ENCODE peak calls at places on chromosomes 7 and 10, in seven cellular contexts. U is IMR-90, R is mesendoderm, Z is H1, G is neuronal stem cell, W is H9, F is mesenchymal stem cell. E is an unnamed sample.

GRCh38 chr7:80453699-80454340 is 58.0 kb downstream of the GNAT3 start:
- DNase-seq in U (peak), R (peak), Z (no peak), G (peak), W (no peak), F (peak), E (no peak)

GRCh38 chr10:74924251-74924954 is 98.0 kb downstream of the KAT6B start:
- DNase-seq in U (peak), R (peak), Z (no peak), G (no peak), W (no peak), F (peak), E (peak)

GRCh38 chr10:120336910-120337540 is 120.0 kb upstream of the PLPP4 start:
- DNase-seq in U (peak), R (peak), Z (peak), G (peak), W (peak), F (peak), E (peak)

GRCh38 chr10:128029280-128029618 is 97.0 kb downstream of the MKI67 start:
- DNase-seq in U (no peak), R (no peak), Z (no peak), G (no peak), W (no peak), F (no peak), E (no peak)

GRCh38 chr10:116826803-116827202 is 22.5 kb upstream of the ENO4 start:
- DNase-seq in U (peak), R (no peak), Z (no peak), G (no peak), W (no peak), F (no peak), E (no peak)

GRCh38 chr10:61943699-61944444 is 42.4 kb downstream of the ARID5B start:
- DNase-seq in U (peak), R (no peak), Z (no peak), G (no peak), W (no peak), F (peak), E (peak)

GRCh38 chr7:77907281-77907680 is 108.7 kb downstream of the PHTF2 start:
- DNase-seq in U (no peak), R (no peak), Z (no peak), G (no peak), W (no peak), F (no peak), E (no peak)

GRCh38 chr7:191105-192034 is 1.0 kb upstream of the FAM20C start:
- DNase-seq in U (peak), R (peak), Z (no peak), G (no peak), W (no peak), F (peak), E (no peak)

GRCh38 chr10:70418229-70418628 is 14.3 kb downstream of the EIF4EBP2 start:
- DNase-seq in U (peak), R (no peak), Z (no peak), G (no peak), W (no peak), F (peak), E (peak)

GRCh38 chr10:44571701-44572100 is 186.8 kb upstream of the CXCL12 start:
- DNase-seq in U (peak), R (no peak), Z (no peak), G (no peak), W (no peak), F (no peak), E (no peak)

GRCh38 chr7:13989138-13989943 is at the start of gene ETV1:
- DNase-seq in U (peak), R (peak), Z (peak), G (peak), W (peak), F (peak), E (peak)

GRCh38 chr7:105972276-105972675 is 9.2 kb downstream of the CDHR3 start:
- DNase-seq in U (no peak), R (no peak), Z (no peak), G (no peak), W (no peak), F (peak), E (no peak)

GRCh38 chr7:130973637-130974036 is 239.6 kb upstream of the KLF14 start:
- DNase-seq in U (no peak), R (no peak), Z (no peak), G (no peak), W (no peak), F (no peak), E (no peak)

GRCh38 chr10:133275683-133276092 is 980 bp downstream of the ADAM8 start:
- DNase-seq in U (no peak), R (no peak), Z (no peak), G (no peak), W (no peak), F (no peak), E (peak)

GRCh38 chr7:15667999-15668398 is 18.5 kb downstream of the MEOX2 start:
- DNase-seq in U (no peak), R (no peak), Z (no peak), G (peak), W (no peak), F (no peak), E (no peak)

GRCh38 chr7:41918597-41918996 is 215.7 kb upstream of the INHBA start:
- DNase-seq in U (peak), R (no peak), Z (no peak), G (no peak), W (no peak), F (peak), E (no peak)

GRCh38 chr7:45643630-45644029 is 69.5 kb downstream of the ADCY1 start:
- DNase-seq in U (no peak), R (no peak), Z (no peak), G (no peak), W (no peak), F (no peak), E (no peak)

GRCh38 chr7:76073335-76073990 is 25.6 kb downstream of the MDH2 start:
- DNase-seq in U (no peak), R (peak), Z (peak), G (no peak), W (peak), F (no peak), E (no peak)

GRCh38 chr10:31129261-31129660 is 97.6 kb upstream of the ZNF438 start:
- DNase-seq in U (peak), R (peak), Z (peak), G (no peak), W (peak), F (peak), E (no peak)

GRCh38 chr7:30920584-30921539 is 9.2 kb downstream of the AQP1 start:
- DNase-seq in U (peak), R (peak), Z (peak), G (no peak), W (peak), F (peak), E (no peak)

GRCh38 chr7:47069385-47070076 is 512.4 kb downstream of the TNS3 start:
- DNase-seq in U (no peak), R (no peak), Z (no peak), G (no peak), W (no peak), F (no peak), E (no peak)

GRCh38 chr7:99504281-99504602 is 220 bp upstream of the ZKSCAN5 start:
- DNase-seq in U (no peak), R (peak), Z (peak), G (no peak), W (peak), F (no peak), E (peak)

GRCh38 chr7:54878339-54878738 is 119.3 kb upstream of the SEC61G start:
- DNase-seq in U (peak), R (no peak), Z (no peak), G (no peak), W (no peak), F (no peak), E (no peak)

GRCh38 chr10:64023926-64024465 is 502.8 kb downstream of the REEP3 start:
- DNase-seq in U (no peak), R (no peak), Z (no peak), G (no peak), W (no peak), F (no peak), E (no peak)

GRCh38 chr10:78927257-78927995 is 141.3 kb upstream of the ZMIZ1 start:
- DNase-seq in U (no peak), R (no peak), Z (no peak), G (no peak), W (no peak), F (peak), E (no peak)

GRCh38 chr10:114940735-114941134 is 2.7 kb downstream of the TRUB1 start:
- DNase-seq in U (peak), R (peak), Z (no peak), G (no peak), W (no peak), F (peak), E (peak)

GRCh38 chr7:137943132-137943551 is 58.7 kb downstream of the CREB3L2 start:
- DNase-seq in U (peak), R (peak), Z (no peak), G (no peak), W (no peak), F (peak), E (no peak)

GRCh38 chr7:26612742-26613141 is 251.6 kb downstream of the SKAP2 start:
- DNase-seq in U (no peak), R (no peak), Z (peak), G (no peak), W (no peak), F (no peak), E (no peak)

GRCh38 chr10:12873172-12873571 is 128.3 kb downstream of the CCDC3 start:
- DNase-seq in U (no peak), R (no peak), Z (no peak), G (no peak), W (no peak), F (no peak), E (no peak)

GRCh38 chr10:130737622-130738021 is 573.9 kb downstream of the TCERG1L start:
- DNase-seq in U (no peak), R (peak), Z (peak), G (peak), W (peak), F (no peak), E (peak)

GRCh38 chr7:36781011-36781738 is 56.9 kb upstream of the AOAH start:
- DNase-seq in U (no peak), R (no peak), Z (no peak), G (no peak), W (no peak), F (no peak), E (no peak)

GRCh38 chr10:131841131-131841661 is 59.6 kb upstream of the PPP2R2D start:
- DNase-seq in U (no peak), R (no peak), Z (no peak), G (no peak), W (peak), F (no peak), E (no peak)

GRCh38 chr7:155581107-155581830 is 34.9 kb upstream of the CNPY1 start:
- DNase-seq in U (no peak), R (no peak), Z (no peak), G (no peak), W (no peak), F (no peak), E (peak)

GRCh38 chr7:121519548-121520521 is 123.7 kb upstream of the FAM3C start:
- DNase-seq in U (no peak), R (no peak), Z (no peak), G (no peak), W (no peak), F (peak), E (peak)

GRCh38 chr10:34633346-34633745 is 181.8 kb downstream of the PARD3 start:
- DNase-seq in U (no peak), R (no peak), Z (no peak), G (no peak), W (no peak), F (no peak), E (no peak)

GRCh38 chr7:142568430-142569097 is 180.7 kb upstream of the PRSS1 start:
- DNase-seq in U (peak), R (no peak), Z (no peak), G (no peak), W (no peak), F (peak), E (peak)
- H2AK5ac ChIP-seq in U (no peak), R (no peak), Z (no peak), G (no peak), W (no peak), F (no peak), E (no peak)

DNA sequence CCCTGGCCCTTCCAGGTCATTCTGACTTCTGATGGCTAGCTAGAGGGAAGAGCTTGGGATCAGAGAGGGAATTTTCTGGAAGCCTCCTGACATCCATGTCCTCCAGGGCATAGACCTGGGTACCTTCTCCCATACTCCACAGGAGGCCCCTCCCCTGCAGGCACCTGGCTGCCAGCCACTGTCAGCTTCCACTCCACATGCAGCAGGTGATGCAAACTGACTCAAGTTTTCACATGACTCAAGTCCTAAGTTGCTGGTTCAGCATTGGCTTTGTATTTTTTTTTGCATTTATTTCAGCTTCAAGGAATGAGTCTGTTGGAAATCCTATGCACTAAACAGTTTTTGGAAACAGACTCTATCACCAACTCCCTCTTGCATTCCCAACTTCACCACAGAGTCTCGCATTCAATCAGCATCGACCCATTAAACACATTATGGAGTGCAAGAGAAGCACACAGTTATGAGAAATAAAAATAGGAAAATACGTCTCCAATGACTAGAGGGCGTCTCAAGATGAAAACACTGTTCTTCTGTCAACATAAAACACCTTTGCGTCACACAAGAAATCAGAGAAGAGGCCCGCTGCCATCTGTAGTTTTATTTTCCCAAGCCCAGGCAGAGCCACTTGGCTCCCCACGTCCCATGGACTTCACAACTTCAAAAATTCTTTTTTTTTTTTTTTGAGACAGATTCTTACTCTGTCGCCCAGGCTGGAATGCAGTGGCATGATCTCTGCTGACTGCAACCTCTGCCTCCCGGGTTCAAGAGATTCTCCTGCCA is 362.6 kb upstream of the MGMT start:
- DNase-seq in U (peak), R (no peak), Z (no peak), G (no peak), W (no peak), F (no peak), E (no peak)
- H2BK5ac ChIP-seq in U (no peak), R (no peak), Z (no peak), G (no peak), W (no peak), F (no peak), E (no peak)

GRCh38 chr10:106560925-106561640 is 603.4 kb downstream of the SORCS1 start:
- DNase-seq in U (peak), R (peak), Z (no peak), G (no peak), W (no peak), F (peak), E (no peak)

GRCh38 chr10:106565546-106565945 is 599.0 kb downstream of the SORCS1 start:
- DNase-seq in U (peak), R (no peak), Z (no peak), G (no peak), W (no peak), F (peak), E (no peak)

GRCh38 chr10:106559442-106559841 is 605.1 kb downstream of the SORCS1 start:
- DNase-seq in U (peak), R (no peak), Z (no peak), G (no peak), W (no peak), F (peak), E (no peak)

GRCh38 chr10:106566871-106567270 is 597.6 kb downstream of the SORCS1 start:
- DNase-seq in U (no peak), R (no peak), Z (no peak), G (no peak), W (no peak), F (no peak), E (no peak)

GRCh38 chr10:106563384-106563783 is 601.1 kb downstream of the SORCS1 start:
- DNase-seq in U (no peak), R (no peak), Z (no peak), G (no peak), W (no peak), F (no peak), E (no peak)
- H2AK5ac ChIP-seq in U (no peak), R (no peak), Z (no peak), G (no peak), W (no peak), F (no peak), E (no peak)

DNA sequence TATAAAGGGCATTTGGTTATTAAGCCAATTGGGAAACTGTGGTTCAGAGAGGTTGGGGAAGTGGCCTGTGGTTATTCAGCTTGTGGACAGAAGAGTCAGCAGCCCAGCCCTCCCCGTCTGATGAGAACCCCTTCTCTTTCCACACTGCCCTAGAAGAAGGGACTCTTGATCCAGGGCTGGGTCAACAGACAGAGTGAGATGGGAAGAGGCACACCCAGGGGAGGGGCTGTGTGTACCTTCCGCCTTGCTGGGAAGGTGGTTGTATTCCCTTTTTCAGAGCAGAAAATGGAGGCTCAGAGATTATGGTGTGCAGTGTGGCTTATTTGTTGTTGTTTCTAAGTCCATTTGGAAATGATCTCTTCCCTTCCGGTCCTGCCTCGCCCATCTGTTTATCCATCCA is 103.4 kb downstream of the GRK5 start:
- DNase-seq in U (no peak), R (no peak), Z (no peak), G (no peak), W (no peak), F (no peak), E (no peak)
- H2BK5ac ChIP-seq in U (no peak), R (no peak), Z (no peak), G (no peak), W (no peak), F (no peak), E (no peak)

GRCh38 chr10:125484035-125484732 is 198.8 kb downstream of the TEX36 start:
- DNase-seq in U (no peak), R (no peak), Z (no peak), G (no peak), W (no peak), F (no peak), E (no peak)
- H2AK5ac ChIP-seq in U (no peak), R (no peak), Z (no peak), G (no peak), W (no peak), F (no peak), E (no peak)

DNA sequence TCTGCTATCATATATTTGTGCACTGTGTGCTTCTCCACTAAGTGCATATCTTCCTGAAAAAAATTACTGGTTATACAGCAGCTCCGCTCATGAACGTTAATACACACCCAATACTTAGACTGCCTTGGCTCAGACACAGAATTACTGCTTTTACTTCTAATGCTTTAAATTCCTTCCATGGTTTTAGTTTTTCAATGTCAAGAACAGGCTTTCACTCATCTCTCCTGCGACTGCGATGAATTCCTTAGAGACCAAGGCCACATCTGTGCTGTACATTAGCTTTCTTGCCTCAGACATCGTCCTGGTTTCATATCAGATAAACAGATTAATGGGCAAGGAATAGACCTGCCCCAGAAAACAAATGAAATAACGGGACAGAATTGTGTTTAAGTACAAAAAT is 120.2 kb downstream of the CYP26A1 start:
- DNase-seq in U (no peak), R (no peak), Z (no peak), G (no peak), W (no peak), F (no peak), E (peak)
- H2BK5ac ChIP-seq in U (no peak), R (no peak), Z (no peak), G (no peak), W (no peak), F (no peak), E (no peak)

GRCh38 chr10:10794056-10794455 is 223.6 kb upstream of the CELF2 start:
- DNase-seq in U (no peak), R (peak), Z (no peak), G (no peak), W (no peak), F (no peak), E (no peak)
- H2AK5ac ChIP-seq in U (no peak), R (no peak), Z (no peak), G (no peak), W (no peak), F (peak), E (no peak)

GRCh38 chr10:97635577-97635976 is 2.3 kb upstream of the MORN4 start:
- DNase-seq in U (no peak), R (no peak), Z (no peak), G (no peak), W (no peak), F (no peak), E (no peak)

GRCh38 chr10:97629289-97629688 is 4.0 kb downstream of the MORN4 start:
- DNase-seq in U (no peak), R (no peak), Z (no peak), G (no peak), W (no peak), F (no peak), E (no peak)

GRCh38 chr10:97631098-97631497 is 2.2 kb downstream of the MORN4 start:
- DNase-seq in U (peak), R (no peak), Z (no peak), G (no peak), W (no peak), F (peak), E (no peak)

GRCh38 chr10:97632949-97633884 is at the start of gene MORN4:
- DNase-seq in U (peak), R (peak), Z (peak), G (peak), W (peak), F (peak), E (peak)

DNA sequence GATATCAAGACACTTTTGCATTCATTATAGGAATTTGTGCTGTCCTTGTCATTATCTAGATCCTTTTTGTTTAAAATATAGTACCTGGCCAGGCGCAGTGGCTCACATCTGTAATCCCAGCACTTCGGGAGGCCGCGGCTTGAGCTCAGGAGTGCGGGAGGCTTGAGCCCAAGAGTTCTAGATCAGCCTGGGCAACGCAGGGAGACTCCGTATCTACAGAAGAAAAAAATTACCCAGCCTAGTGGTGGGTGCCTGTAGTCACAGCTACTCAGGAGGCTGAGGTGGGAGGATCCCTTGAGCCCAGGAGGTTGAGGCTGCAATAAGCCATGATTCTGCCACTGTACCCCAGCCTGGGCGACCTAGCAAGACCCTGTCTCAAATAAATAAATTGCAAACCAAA is 621 bp upstream of the MORN4 start:
- DNase-seq in U (no peak), R (peak), Z (no peak), G (no peak), W (peak), F (no peak), E (peak)
- H2BK5ac ChIP-seq in U (no peak), R (no peak), Z (no peak), G (peak), W (no peak), F (no peak), E (no peak)